ENCODE peak calls at places on chromosomes 11 and 22, in nine cellular contexts. T is sciatic nerve; F is RPMI8226; M is T1000; C is SJSA1; L is suprapubic skin; P is hypothalamus; E is fibroblast of pulmonary artery; B is activated CD4-positive, alpha-beta T cell treated with anti-CD3 and anti-CD28 coated beads, Interleukin-2, amount 10 ng/mL, durations not matched to agents 7 days and 5 days. D is an unnamed sample.

GRCh38 chr11:72828692-72829101 is 14.5 kb downstream of the ATG16L2 start:
- DNase-seq in T (no peak), F (no peak), M (no peak), C (no peak), L (no peak), P (no peak), E (no peak), B (no peak), D (no peak)

GRCh38 chr11:43687120-43687791 is 6.7 kb downstream of the HSD17B12 start:
- DNase-seq in T (no peak), F (no peak), M (no peak), C (no peak), L (no peak), P (no peak), E (peak; percentile 86), B (no peak), D (peak; percentile 77)

GRCh38 chr22:44667276-44667675 is 34.7 kb upstream of the PRR5 start:
- DNase-seq in T (no peak), F (no peak), M (no peak), C (no peak), L (no peak), P (no peak), E (no peak), B (no peak), D (no peak)

GRCh38 chr11:60880635-60881282 is 13.4 kb downstream of the ZP1 start:
- DNase-seq in T (no peak), F (no peak), M (no peak), C (no peak), L (no peak), P (no peak), E (no peak), B (no peak), D (no peak)

GRCh38 chr22:17085277-17086091 is 684 bp downstream of the IL17RA start:
- DNase-seq in T (peak; percentile 68), F (no peak), M (no peak), C (peak; percentile 40), L (peak; percentile 83), P (no peak), E (no peak), B (no peak), D (peak; percentile 76)

GRCh38 chr11:86140334-86140733 is 71.5 kb upstream of the PICALM start:
- DNase-seq in T (no peak), F (no peak), M (no peak), C (no peak), L (no peak), P (no peak), E (no peak), B (no peak), D (no peak)

GRCh38 chr22:25370322-25370721 is 150.9 kb downstream of the CRYBB2 start:
- DNase-seq in T (no peak), F (no peak), M (no peak), C (no peak), L (no peak), P (no peak), E (no peak), B (no peak), D (no peak)

GRCh38 chr11:17013548-17014320 is 480 bp downstream of the PLEKHA7 start:
- DNase-seq in T (peak; percentile 60), F (peak; percentile 4), M (no peak), C (no peak), L (peak; percentile 80), P (no peak), E (no peak), B (peak; percentile 30), D (no peak)

GRCh38 chr11:76615950-76616349 is 54.6 kb downstream of the LRRC32 start:
- DNase-seq in T (peak; percentile 48), F (no peak), M (no peak), C (peak; percentile 54), L (peak; percentile 78), P (no peak), E (peak; percentile 91), B (no peak), D (peak; percentile 89)

GRCh38 chr11:33040127-33040861 is 922 bp downstream of the TCP11L1 start:
- DNase-seq in T (no peak), F (no peak), M (no peak), C (no peak), L (no peak), P (peak; percentile 28), E (no peak), B (peak; percentile 40), D (no peak)

GRCh38 chr22:12601870-12602779 is 2925.9 kb upstream of the OR11H1 start:
- DNase-seq in T (peak; percentile 63), F (peak; percentile 88), M (no peak), C (no peak), L (no peak), P (no peak), E (no peak), B (no peak), D (no peak)

GRCh38 chr11:66131937-66132632 is 62.0 kb downstream of the PACS1 start:
- DNase-seq in T (no peak), F (no peak), M (no peak), C (no peak), L (no peak), P (no peak), E (no peak), B (no peak), D (no peak)

GRCh38 chr22:37633693-37634504 is 5.6 kb upstream of the SH3BP1 start:
- DNase-seq in T (peak; percentile 90), F (peak; percentile 81), M (no peak), C (peak; percentile 86), L (peak; percentile 92), P (peak; percentile 69), E (peak; percentile 95), B (peak; percentile 62), D (peak; percentile 88)

GRCh38 chr22:22894740-22895731 is 7.4 kb downstream of the IGLL5 start:
- DNase-seq in T (peak; percentile 39), F (no peak), M (no peak), C (no peak), L (peak; percentile 56), P (no peak), E (no peak), B (no peak), D (no peak)

GRCh38 chr22:47044722-47045545 is 282.5 kb downstream of the TBC1D22A start:
- DNase-seq in T (no peak), F (no peak), M (no peak), C (no peak), L (no peak), P (no peak), E (no peak), B (no peak), D (no peak)

GRCh38 chr11:68772936-68773335 is 21.6 kb upstream of the TESMIN start:
- DNase-seq in T (no peak), F (no peak), M (no peak), C (no peak), L (no peak), P (no peak), E (no peak), B (no peak), D (no peak)

GRCh38 chr11:59182457-59183151 is 10.7 kb downstream of the DTX4 start:
- DNase-seq in T (no peak), F (no peak), M (no peak), C (no peak), L (no peak), P (no peak), E (no peak), B (no peak), D (no peak)

GRCh38 chr11:46669606-46670243 is 30.7 kb downstream of the ARHGAP1 start:
- DNase-seq in T (peak; percentile 32), F (peak; percentile 22), M (no peak), C (no peak), L (peak; percentile 54), P (no peak), E (no peak), B (no peak), D (no peak)

GRCh38 chr11:117752721-117753237 is 44.2 kb downstream of the DSCAML1 start:
- DNase-seq in T (no peak), F (no peak), M (no peak), C (no peak), L (no peak), P (no peak), E (no peak), B (no peak), D (no peak)

GRCh38 chr11:12900496-12900895 is 108.6 kb upstream of the RASSF10 start:
- DNase-seq in T (no peak), F (no peak), M (peak; percentile 41), C (peak; percentile 69), L (no peak), P (no peak), E (peak; percentile 93), B (no peak), D (no peak)

GRCh38 chr11:79963886-79964660 is 523.2 kb upstream of the TENM4 start:
- DNase-seq in T (no peak), F (no peak), M (no peak), C (no peak), L (no peak), P (no peak), E (no peak), B (no peak), D (no peak)

GRCh38 chr22:17596226-17596625 is 32.3 kb downstream of the ATP6V1E1 start:
- DNase-seq in T (no peak), F (no peak), M (no peak), C (no peak), L (no peak), P (no peak), E (no peak), B (no peak), D (no peak)

GRCh38 chr11:58577441-58578135 is 1.3 kb upstream of the ZFP91 start:
- DNase-seq in T (peak; percentile 79), F (peak; percentile 84), M (peak; percentile 53), C (peak; percentile 81), L (peak; percentile 82), P (no peak), E (peak; percentile 88), B (peak; percentile 73), D (no peak)

GRCh38 chr11:105265859-105266258 is 126.3 kb upstream of the CARD18 start:
- DNase-seq in T (no peak), F (no peak), M (no peak), C (no peak), L (no peak), P (no peak), E (peak; percentile 55), B (no peak), D (no peak)

GRCh38 chr11:71406681-71407080 is 41.5 kb downstream of the DHCR7 start:
- DNase-seq in T (no peak), F (peak; percentile 96), M (no peak), C (no peak), L (no peak), P (no peak), E (no peak), B (no peak), D (no peak)

GRCh38 chr11:105582497-105582896 is 27.4 kb upstream of the GRIA4 start:
- DNase-seq in T (no peak), F (no peak), M (peak; percentile 8), C (no peak), L (no peak), P (no peak), E (no peak), B (no peak), D (no peak)

GRCh38 chr11:12979928-12980689 is 29.0 kb upstream of the RASSF10 start:
- DNase-seq in T (no peak), F (no peak), M (no peak), C (no peak), L (no peak), P (no peak), E (no peak), B (no peak), D (no peak)

GRCh38 chr11:28966951-28967350 is 858.8 kb downstream of the METTL15 start:
- DNase-seq in T (no peak), F (no peak), M (no peak), C (no peak), L (no peak), P (no peak), E (no peak), B (no peak), D (no peak)

GRCh38 chr11:95337175-95337957 is 106.4 kb upstream of the SESN3 start:
- DNase-seq in T (peak; percentile 82), F (peak; percentile 45), M (no peak), C (no peak), L (peak; percentile 83), P (peak; percentile 14), E (peak; percentile 67), B (peak; percentile 61), D (no peak)

GRCh38 chr11:18668131-18668530 is 30.4 kb upstream of the TMEM86A start:
- DNase-seq in T (no peak), F (no peak), M (no peak), C (no peak), L (no peak), P (no peak), E (no peak), B (no peak), D (no peak)

GRCh38 chr11:116176484-116177005 is 596.2 kb downstream of the BUD13 start:
- DNase-seq in T (no peak), F (peak; percentile 8), M (no peak), C (no peak), L (no peak), P (no peak), E (no peak), B (no peak), D (peak; percentile 40)